ENCODE peak calls at places on chromosomes 11 and 22, in four cellular contexts. G is WTC11, J is GM12878, B is K562. V is an unnamed sample.

GRCh38 chr22:28589102-28589501 is 90.5 kb downstream of the TTC28 start:
- DNase-seq in G (no peak), J (no peak), B (no peak), V (no peak)

GRCh38 chr11:41053894-41054293 is 405.6 kb downstream of the LRRC4C start:
- DNase-seq in G (no peak), J (no peak), B (no peak), V (no peak)

GRCh38 chr11:86589856-86590589 is 82.4 kb downstream of the ME3 start:
- DNase-seq in G (no peak), J (no peak), B (no peak), V (no peak)

GRCh38 chr11:762421-763072 is 14.7 kb downstream of the GATD1 start:
- DNase-seq in G (no peak), J (no peak), B (peak), V (no peak)

GRCh38 chr11:2729841-2730240 is 30.0 kb upstream of the KCNQ1OT1 start:
- DNase-seq in G (no peak), J (no peak), B (no peak), V (no peak)

GRCh38 chr22:47129902-47130301 is 367.5 kb downstream of the TBC1D22A start:
- DNase-seq in G (no peak), J (no peak), B (peak), V (no peak)

GRCh38 chr11:2248242-2248641 is 22.1 kb downstream of the ASCL2 start:
- DNase-seq in G (no peak), J (no peak), B (no peak), V (no peak)

GRCh38 chr11:10793470-10794255 is 15.1 kb downstream of the EIF4G2 start:
- DNase-seq in G (no peak), J (no peak), B (no peak), V (no peak)

GRCh38 chr11:91295591-91295990 is 929.0 kb upstream of the FAT3 start:
- DNase-seq in G (no peak), J (no peak), B (no peak), V (no peak)

GRCh38 chr11:83982825-83983224 is 696.7 kb upstream of the CCDC90B start:
- DNase-seq in G (no peak), J (no peak), B (no peak), V (no peak)

GRCh38 chr11:87038235-87038960 is 664 bp downstream of the TMEM135 start:
- DNase-seq in G (no peak), J (no peak), B (no peak), V (no peak)

GRCh38 chr22:32389685-32390084 is 22.4 kb downstream of the RTCB start:
- DNase-seq in G (peak), J (no peak), B (no peak), V (no peak)

GRCh38 chr11:70167723-70168404 is 35.2 kb upstream of the FADD start:
- DNase-seq in G (no peak), J (no peak), B (no peak), V (no peak)

GRCh38 chr22:47204002-47204979 is 441.8 kb downstream of the TBC1D22A start:
- DNase-seq in G (no peak), J (no peak), B (no peak), V (no peak)

GRCh38 chr11:106937113-106937512 is 81.2 kb downstream of the GUCY1A2 start:
- DNase-seq in G (no peak), J (no peak), B (no peak), V (no peak)

GRCh38 chr11:2693851-2694261 is 5.9 kb downstream of the KCNQ1OT1 start:
- DNase-seq in G (peak), J (no peak), B (no peak), V (peak)

GRCh38 chr11:34443136-34443535 is 4.4 kb downstream of the CAT start:
- DNase-seq in G (no peak), J (no peak), B (no peak), V (no peak)

GRCh38 chr11:27241316-27242122 is 121.5 kb downstream of the CCDC34 start:
- DNase-seq in G (no peak), J (no peak), B (no peak), V (no peak)

GRCh38 chr22:48949375-48950149 is 878.1 kb downstream of the BRD1 start:
- DNase-seq in G (no peak), J (no peak), B (no peak), V (no peak)

GRCh38 chr11:1232328-1233321 is 9.8 kb downstream of the MUC5B start:
- DNase-seq in G (peak), J (no peak), B (no peak), V (no peak)

GRCh38 chr22:17110791-17111550 is 10.2 kb downstream of the TMEM121B start:
- DNase-seq in G (no peak), J (no peak), B (no peak), V (no peak)

GRCh38 chr22:26851125-26851524 is 193.7 kb downstream of the MIAT start:
- DNase-seq in G (no peak), J (no peak), B (no peak), V (no peak)

GRCh38 chr11:57751676-57752253 is at the start of gene BTBD18:
- DNase-seq in G (peak), J (no peak), B (peak), V (peak)

GRCh38 chr22:37664249-37665101 is 6.0 kb downstream of the PDXP start:
- DNase-seq in G (no peak), J (no peak), B (no peak), V (peak)

GRCh38 chr11:70885721-70886305 is 366.6 kb downstream of the SHANK2 start:
- DNase-seq in G (no peak), J (no peak), B (no peak), V (no peak)

GRCh38 chr11:119093951-119094815 is 7.5 kb downstream of the DPAGT1 start:
- DNase-seq in G (peak), J (no peak), B (peak), V (no peak)

GRCh38 chr22:20065896-20066616 is 14.0 kb upstream of the DGCR8 start:
- DNase-seq in G (no peak), J (no peak), B (no peak), V (no peak)

DNA sequence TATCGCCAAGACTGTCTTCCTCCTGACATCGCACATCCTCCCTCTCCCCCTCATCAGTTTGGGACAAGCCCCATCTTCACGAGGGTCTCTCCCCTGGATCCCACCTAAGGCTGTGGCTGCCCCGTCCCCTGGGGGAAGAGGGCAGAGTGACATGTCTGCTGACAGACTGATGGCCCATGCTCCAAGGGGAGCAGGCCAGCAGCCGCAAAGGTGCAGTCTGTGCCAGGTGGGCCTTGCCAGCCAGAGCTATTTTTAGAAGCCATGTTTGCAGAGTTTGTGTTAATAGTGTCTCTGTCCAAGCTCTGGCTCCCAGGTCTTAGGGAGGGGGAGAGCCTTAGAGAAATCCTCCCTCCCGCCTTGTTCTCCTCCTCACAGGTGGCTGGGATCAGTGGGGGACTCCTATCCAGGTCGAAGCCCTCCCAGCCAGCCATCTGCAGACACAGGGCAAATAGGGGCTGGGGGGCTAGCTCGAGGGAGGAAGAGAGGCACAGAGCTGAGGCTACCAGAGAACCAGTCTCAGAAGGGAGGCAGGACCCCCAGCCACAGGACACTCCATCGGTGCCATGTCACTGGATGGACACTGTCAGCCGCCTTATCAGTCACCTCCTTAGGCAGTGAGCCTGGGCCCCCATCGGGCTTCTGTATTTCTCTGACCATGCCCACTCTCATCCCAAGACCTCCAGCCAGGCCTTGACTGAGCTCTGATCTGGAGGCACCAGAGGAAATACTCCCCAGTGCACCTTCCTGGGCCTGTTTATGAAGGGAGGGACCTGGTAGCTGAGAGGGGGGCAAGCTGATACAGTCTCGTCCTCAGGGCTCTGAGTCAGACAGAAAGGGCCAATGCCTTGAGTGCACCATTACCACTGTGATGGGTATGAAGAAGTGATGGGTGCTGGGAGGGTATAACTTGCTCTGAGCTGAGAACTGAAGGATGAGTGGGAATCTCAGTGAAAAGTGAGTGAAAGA is 49.3 kb downstream of the CHRDL2 start:
- DNase-seq in G (no peak), J (no peak), B (no peak), V (no peak)
- TF ChIP-seq CREM in G (no peak), J (no peak), B (no peak), V (no peak)

GRCh38 chr22:29831186-29831921 is 6.7 kb downstream of the ASCC2 start:
- DNase-seq in G (no peak), J (no peak), B (no peak), V (no peak)

GRCh38 chr22:29833392-29833949 is 4.6 kb downstream of the ASCC2 start:
- DNase-seq in G (no peak), J (no peak), B (no peak), V (no peak)

GRCh38 chr22:29831958-29832357 is 6.1 kb downstream of the ASCC2 start:
- DNase-seq in G (no peak), J (no peak), B (no peak), V (no peak)

GRCh38 chr22:29827091-29827490 is 11.0 kb downstream of the ASCC2 start:
- DNase-seq in G (no peak), J (no peak), B (no peak), V (no peak)

DNA sequence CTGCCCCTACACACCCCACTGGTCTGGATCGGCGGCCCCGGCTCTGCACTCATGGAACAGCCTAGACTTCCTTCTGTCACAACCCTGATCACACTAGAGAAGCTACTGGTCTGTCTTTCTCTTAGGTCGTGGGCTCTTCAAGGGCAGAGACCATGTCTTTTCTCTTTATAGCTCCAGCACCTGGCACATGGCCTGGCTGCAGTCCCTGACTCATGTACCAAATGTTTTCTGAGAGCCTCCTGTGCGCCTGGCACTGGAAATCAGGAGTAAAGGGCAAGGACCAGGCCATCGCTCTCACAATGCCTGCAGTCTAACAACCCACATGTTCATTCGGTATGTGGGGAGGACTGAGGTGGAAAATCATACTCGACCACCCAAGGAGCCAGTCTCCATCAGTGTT is 7.5 kb downstream of the ASCC2 start:
- DNase-seq in G (no peak), J (no peak), B (no peak), V (no peak)
- TF ChIP-seq CREM in G (no peak), J (no peak), B (no peak), V (no peak)

GRCh38 chr11:102830328-102830727 is 13.1 kb downstream of the MMP3 start:
- DNase-seq in G (no peak), J (no peak), B (no peak), V (no peak)

GRCh38 chr11:102831128-102831708 is 12.2 kb downstream of the MMP3 start:
- DNase-seq in G (peak), J (no peak), B (no peak), V (peak)

GRCh38 chr11:102833731-102834130 is 9.7 kb downstream of the MMP3 start:
- DNase-seq in G (no peak), J (no peak), B (no peak), V (no peak)

GRCh38 chr11:102832612-102833011 is 10.8 kb downstream of the MMP3 start:
- DNase-seq in G (no peak), J (no peak), B (no peak), V (no peak)

DNA sequence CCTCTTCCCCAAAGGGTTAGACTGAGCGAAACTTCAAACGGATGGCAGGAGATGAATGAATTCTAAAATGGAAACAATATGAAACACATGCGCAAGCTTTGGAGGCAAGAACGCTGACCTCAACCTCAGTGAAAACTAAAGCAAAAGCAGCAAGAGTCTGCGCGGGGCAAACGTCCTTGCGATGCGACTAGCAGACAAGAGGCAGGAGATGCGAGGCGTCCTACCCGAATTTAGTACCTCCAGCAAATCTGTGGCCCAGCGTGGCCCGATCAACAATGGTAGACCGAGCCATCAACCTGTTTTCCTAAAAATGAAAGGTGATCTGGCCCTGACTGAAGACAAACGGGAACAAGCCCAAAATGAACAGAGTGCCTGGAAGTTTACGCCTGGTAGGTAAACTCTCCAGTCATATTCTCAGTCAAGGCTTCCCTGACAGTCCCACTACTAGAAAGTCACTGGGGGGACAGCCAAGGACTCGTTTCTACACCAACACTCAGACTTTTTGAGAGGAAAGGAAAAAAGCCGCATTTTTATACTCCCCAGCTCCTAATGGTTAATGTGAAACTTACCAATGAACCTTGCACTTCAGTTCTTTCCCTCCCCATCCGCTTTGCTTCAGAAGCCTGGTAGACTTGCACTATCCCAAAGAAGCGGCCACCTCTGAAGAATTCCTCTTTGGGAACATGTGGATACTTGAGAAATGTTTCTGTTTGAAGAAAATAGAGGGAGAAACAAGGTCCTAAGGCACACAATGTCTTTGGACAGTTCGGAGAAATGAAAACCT is 11.5 kb downstream of the MMP3 start:
- DNase-seq in G (no peak), J (no peak), B (no peak), V (peak)
- TF ChIP-seq CREM in G (no peak), J (no peak), B (no peak), V (no peak)

DNA sequence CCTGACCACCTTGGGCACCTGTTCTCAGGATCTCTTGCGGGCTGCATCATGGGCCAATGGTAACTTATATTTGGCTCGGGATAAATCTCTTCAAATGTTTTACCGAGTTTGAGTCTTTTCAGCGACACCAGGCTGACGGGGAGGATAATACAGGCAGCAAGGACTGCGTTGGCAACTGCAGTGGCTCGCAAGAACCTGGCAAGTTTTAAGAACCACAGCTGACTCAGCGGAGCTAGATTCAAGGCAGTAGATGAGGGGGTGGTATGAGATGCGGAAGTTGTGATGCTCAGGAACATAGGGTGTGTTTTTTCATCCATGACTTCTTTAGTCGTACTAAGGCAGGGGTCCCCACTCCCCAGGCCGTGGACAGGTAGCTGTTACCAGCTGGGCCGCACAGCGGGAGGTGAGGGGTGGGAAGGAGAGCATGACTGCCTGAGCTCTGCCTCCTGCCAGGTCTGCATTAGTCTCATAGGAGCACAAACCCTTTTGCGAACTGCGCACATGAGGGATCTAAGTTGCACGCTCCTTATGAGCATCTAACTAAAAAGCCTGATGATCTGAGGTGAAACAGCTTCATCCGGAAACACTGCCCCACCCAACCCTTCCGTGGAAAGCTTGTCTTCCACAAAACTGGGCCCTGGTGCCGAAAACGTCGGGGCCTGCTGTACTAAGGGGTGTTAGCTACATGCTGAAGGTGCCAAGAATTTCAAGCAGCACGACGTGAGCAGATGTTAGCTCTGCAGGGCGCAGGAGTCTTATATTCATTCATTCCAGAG is 6.4 kb upstream of the JAM3 start:
- DNase-seq in G (no peak), J (no peak), B (no peak), V (no peak)
- TF ChIP-seq CREM in G (no peak), J (no peak), B (no peak), V (no peak)

DNA sequence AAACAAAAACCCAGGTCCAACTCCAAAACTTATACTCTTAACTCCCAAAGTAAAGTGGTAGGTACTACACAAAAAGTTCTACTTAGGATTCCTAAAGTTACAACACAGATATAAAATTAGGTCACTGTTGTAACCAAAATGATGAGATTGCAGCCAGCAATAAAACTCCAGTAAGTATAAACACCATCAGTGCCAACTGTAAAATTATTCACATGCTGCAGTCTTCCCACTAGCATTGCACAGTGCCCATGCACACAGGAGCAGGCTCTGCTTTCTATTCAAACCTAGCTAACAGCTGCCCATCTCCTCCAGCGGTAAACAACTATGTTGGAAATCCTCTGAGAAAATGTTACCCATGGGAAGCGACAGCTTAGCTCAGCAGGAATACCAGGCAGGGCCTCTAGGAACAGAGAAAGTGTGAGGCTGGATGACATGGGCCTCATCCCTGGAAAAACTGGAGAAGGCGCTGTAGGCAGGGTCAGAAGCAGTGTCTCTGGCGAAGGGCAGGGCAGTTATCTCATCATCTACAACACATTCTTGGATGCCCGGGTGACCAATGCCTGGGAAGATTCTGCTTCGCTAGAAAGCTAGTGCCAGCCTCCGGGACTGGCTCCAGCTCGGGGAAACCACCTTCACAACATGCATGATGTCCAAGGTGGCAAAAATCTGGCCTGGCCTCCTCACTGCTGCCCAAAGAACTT is 9.1 kb downstream of the CPT1A start:
- DNase-seq in G (no peak), J (no peak), B (no peak), V (no peak)
- TF ChIP-seq CREM in G (no peak), J (no peak), B (no peak), V (no peak)

GRCh38 chr22:43376765-43377485 is 33.8 kb upstream of the SCUBE1 start:
- DNase-seq in G (no peak), J (peak), B (no peak), V (no peak)

GRCh38 chr22:43381693-43382092 is 30.1 kb upstream of the MPPED1 start:
- DNase-seq in G (no peak), J (no peak), B (no peak), V (no peak)

GRCh38 chr22:43377486-43377995 is 34.3 kb upstream of the MPPED1 start:
- DNase-seq in G (no peak), J (no peak), B (no peak), V (no peak)

GRCh38 chr22:43375951-43376455 is 32.8 kb upstream of the SCUBE1 start:
- DNase-seq in G (no peak), J (no peak), B (no peak), V (no peak)

GRCh38 chr22:43378011-43378704 is 33.7 kb upstream of the MPPED1 start:
- DNase-seq in G (no peak), J (peak), B (no peak), V (peak)
- TF ChIP-seq CREM in G (no peak), J (no peak), B (no peak), V (no peak)

DNA sequence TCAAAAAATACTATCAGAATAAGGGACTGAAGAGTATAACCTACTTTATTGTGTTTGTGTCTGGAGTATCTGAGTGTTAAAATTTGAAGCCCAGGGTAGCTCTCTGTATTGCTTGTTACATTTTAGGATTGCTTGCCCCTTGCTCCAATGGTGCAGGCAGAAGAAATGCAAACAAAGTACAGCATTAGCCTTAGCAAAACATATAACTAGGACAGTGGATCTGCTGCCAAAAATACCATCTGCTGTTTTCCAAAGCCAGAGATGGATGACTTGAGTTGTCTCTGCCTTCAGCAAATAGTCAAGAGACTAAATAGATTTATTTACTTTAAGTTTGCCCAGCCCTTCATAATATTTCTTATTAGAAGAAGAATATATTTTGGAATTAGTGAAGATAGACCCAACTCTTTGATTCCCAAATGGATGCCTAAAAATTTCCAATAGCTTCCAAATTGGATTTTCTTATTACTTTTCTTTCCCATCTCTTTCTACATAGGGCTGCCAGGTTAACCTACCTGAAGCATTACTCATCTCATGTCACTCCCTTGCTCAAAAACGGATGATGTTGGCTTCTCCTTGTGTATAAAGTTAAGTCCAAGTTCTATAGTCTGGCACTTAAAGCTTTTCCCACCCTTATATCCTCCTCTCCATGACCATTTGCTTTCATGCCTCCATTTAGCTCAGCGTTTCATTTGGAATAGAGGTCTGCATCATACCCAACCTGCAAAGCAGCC is 66.3 kb downstream of the LDLRAD3 start:
- DNase-seq in G (no peak), J (no peak), B (no peak), V (no peak)
- TF ChIP-seq CREM in G (no peak), J (no peak), B (no peak), V (no peak)